ENCODE peak calls at places on chromosome 1, in ten cellular contexts. One of them, this sample, is unnamed.

GRCh38 chr1:98048234-98048633 is 127.4 kb upstream of the DPYD start:
- DNase-seq in pancreas: peak
- DNase-seq in fibroblast of pulmonary artery: peak
- DNase-seq in progenitor cell of endocrine pancreas: peak
- DNase-seq in fibroblast of lung: peak
- DNase-seq in foreskin keratinocyte: no peak
- DNase-seq in thoracic aorta: no peak
- DNase-seq in endodermal cell: peak
- DNase-seq in MM.1S: peak
- DNase-seq in left lung: peak
- DNase-seq in this sample: peak

GRCh38 chr1:209861242-209861641 is 33.5 kb downstream of the UTP25 start:
- DNase-seq in pancreas: no peak
- DNase-seq in fibroblast of pulmonary artery: no peak
- DNase-seq in progenitor cell of endocrine pancreas: no peak
- DNase-seq in fibroblast of lung: no peak
- DNase-seq in foreskin keratinocyte: no peak
- DNase-seq in thoracic aorta: no peak
- DNase-seq in endodermal cell: no peak
- DNase-seq in MM.1S: no peak
- DNase-seq in left lung: no peak
- DNase-seq in this sample: no peak

GRCh38 chr1:159339517-159339916 is 37.4 kb downstream of the FCER1A start:
- DNase-seq in pancreas: no peak
- DNase-seq in fibroblast of pulmonary artery: peak
- DNase-seq in progenitor cell of endocrine pancreas: no peak
- DNase-seq in fibroblast of lung: no peak
- DNase-seq in foreskin keratinocyte: no peak
- DNase-seq in thoracic aorta: no peak
- DNase-seq in endodermal cell: no peak
- DNase-seq in MM.1S: no peak
- DNase-seq in left lung: no peak
- DNase-seq in this sample: no peak

GRCh38 chr1:32636793-32637561 is 13.4 kb downstream of the ZBTB8OS start:
- DNase-seq in pancreas: no peak
- DNase-seq in fibroblast of pulmonary artery: no peak
- DNase-seq in progenitor cell of endocrine pancreas: no peak
- DNase-seq in fibroblast of lung: peak
- DNase-seq in foreskin keratinocyte: no peak
- DNase-seq in thoracic aorta: no peak
- DNase-seq in endodermal cell: no peak
- DNase-seq in MM.1S: no peak
- DNase-seq in left lung: peak
- DNase-seq in this sample: peak

GRCh38 chr1:57796609-57797008 is 372.7 kb upstream of the DAB1 start:
- DNase-seq in pancreas: no peak
- DNase-seq in fibroblast of pulmonary artery: peak
- DNase-seq in progenitor cell of endocrine pancreas: no peak
- DNase-seq in fibroblast of lung: peak
- DNase-seq in foreskin keratinocyte: peak
- DNase-seq in thoracic aorta: no peak
- DNase-seq in endodermal cell: peak
- DNase-seq in MM.1S: no peak
- DNase-seq in left lung: no peak
- DNase-seq in this sample: peak

GRCh38 chr1:89512996-89513395 is 11.6 kb upstream of the LRRC8B start:
- DNase-seq in pancreas: no peak
- DNase-seq in fibroblast of pulmonary artery: no peak
- DNase-seq in progenitor cell of endocrine pancreas: no peak
- DNase-seq in fibroblast of lung: no peak
- DNase-seq in foreskin keratinocyte: no peak
- DNase-seq in thoracic aorta: no peak
- DNase-seq in endodermal cell: no peak
- DNase-seq in MM.1S: no peak
- DNase-seq in left lung: no peak
- DNase-seq in this sample: no peak

GRCh38 chr1:197391303-197392226 is 123.5 kb downstream of the CRB1 start:
- DNase-seq in pancreas: no peak
- DNase-seq in fibroblast of pulmonary artery: peak
- DNase-seq in progenitor cell of endocrine pancreas: no peak
- DNase-seq in fibroblast of lung: peak
- DNase-seq in foreskin keratinocyte: no peak
- DNase-seq in thoracic aorta: no peak
- DNase-seq in endodermal cell: no peak
- DNase-seq in MM.1S: no peak
- DNase-seq in left lung: no peak
- DNase-seq in this sample: no peak

GRCh38 chr1:243609698-243610097 is 240.3 kb downstream of the AKT3 start:
- DNase-seq in pancreas: no peak
- DNase-seq in fibroblast of pulmonary artery: no peak
- DNase-seq in progenitor cell of endocrine pancreas: no peak
- DNase-seq in fibroblast of lung: no peak
- DNase-seq in foreskin keratinocyte: no peak
- DNase-seq in thoracic aorta: no peak
- DNase-seq in endodermal cell: no peak
- DNase-seq in MM.1S: no peak
- DNase-seq in left lung: no peak
- DNase-seq in this sample: no peak

GRCh38 chr1:54869173-54869851 is 17.7 kb downstream of the DHCR24 start:
- DNase-seq in pancreas: no peak
- DNase-seq in fibroblast of pulmonary artery: no peak
- DNase-seq in progenitor cell of endocrine pancreas: no peak
- DNase-seq in fibroblast of lung: no peak
- DNase-seq in foreskin keratinocyte: no peak
- DNase-seq in thoracic aorta: no peak
- DNase-seq in endodermal cell: no peak
- DNase-seq in MM.1S: no peak
- DNase-seq in left lung: no peak
- DNase-seq in this sample: no peak

GRCh38 chr1:179142889-179143299 is 61.0 kb downstream of the TOR3A start:
- DNase-seq in pancreas: no peak
- DNase-seq in fibroblast of pulmonary artery: peak
- DNase-seq in progenitor cell of endocrine pancreas: no peak
- DNase-seq in fibroblast of lung: peak
- DNase-seq in foreskin keratinocyte: peak
- DNase-seq in thoracic aorta: no peak
- DNase-seq in endodermal cell: no peak
- DNase-seq in MM.1S: no peak
- DNase-seq in left lung: no peak
- DNase-seq in this sample: peak

GRCh38 chr1:196698993-196699392 is 47.1 kb downstream of the CFH start:
- DNase-seq in pancreas: no peak
- DNase-seq in fibroblast of pulmonary artery: peak
- DNase-seq in progenitor cell of endocrine pancreas: no peak
- DNase-seq in fibroblast of lung: no peak
- DNase-seq in foreskin keratinocyte: no peak
- DNase-seq in thoracic aorta: no peak
- DNase-seq in endodermal cell: no peak
- DNase-seq in MM.1S: no peak
- DNase-seq in left lung: no peak
- DNase-seq in this sample: no peak

GRCh38 chr1:171803056-171803455 is 21.6 kb downstream of the METTL13 start:
- DNase-seq in pancreas: no peak
- DNase-seq in fibroblast of pulmonary artery: peak
- DNase-seq in progenitor cell of endocrine pancreas: no peak
- DNase-seq in fibroblast of lung: no peak
- DNase-seq in foreskin keratinocyte: no peak
- DNase-seq in thoracic aorta: no peak
- DNase-seq in endodermal cell: no peak
- DNase-seq in MM.1S: no peak
- DNase-seq in left lung: no peak
- DNase-seq in this sample: no peak

GRCh38 chr1:161958425-161958824 is 65.2 kb downstream of the OLFML2B start:
- DNase-seq in pancreas: no peak
- DNase-seq in fibroblast of pulmonary artery: no peak
- DNase-seq in progenitor cell of endocrine pancreas: no peak
- DNase-seq in fibroblast of lung: peak
- DNase-seq in foreskin keratinocyte: peak
- DNase-seq in thoracic aorta: no peak
- DNase-seq in endodermal cell: no peak
- DNase-seq in MM.1S: no peak
- DNase-seq in left lung: no peak
- DNase-seq in this sample: peak

GRCh38 chr1:41794031-41794430 is 124.7 kb downstream of the HIVEP3 start:
- DNase-seq in pancreas: no peak
- DNase-seq in fibroblast of pulmonary artery: no peak
- DNase-seq in progenitor cell of endocrine pancreas: no peak
- DNase-seq in fibroblast of lung: no peak
- DNase-seq in foreskin keratinocyte: no peak
- DNase-seq in thoracic aorta: no peak
- DNase-seq in endodermal cell: no peak
- DNase-seq in MM.1S: no peak
- DNase-seq in left lung: no peak
- DNase-seq in this sample: no peak

GRCh38 chr1:22709891-22710687 is 550 bp upstream of the EPHB2 start:
- DNase-seq in pancreas: peak
- DNase-seq in fibroblast of pulmonary artery: peak
- DNase-seq in progenitor cell of endocrine pancreas: peak
- DNase-seq in fibroblast of lung: peak
- DNase-seq in foreskin keratinocyte: no peak
- DNase-seq in thoracic aorta: no peak
- DNase-seq in endodermal cell: peak
- DNase-seq in MM.1S: no peak
- DNase-seq in left lung: peak
- DNase-seq in this sample: peak

GRCh38 chr1:201375169-201375568 is 2.3 kb downstream of the TNNT2 start:
- DNase-seq in pancreas: no peak
- DNase-seq in fibroblast of pulmonary artery: no peak
- DNase-seq in progenitor cell of endocrine pancreas: no peak
- DNase-seq in fibroblast of lung: no peak
- DNase-seq in foreskin keratinocyte: no peak
- DNase-seq in thoracic aorta: no peak
- DNase-seq in endodermal cell: peak
- DNase-seq in MM.1S: no peak
- DNase-seq in left lung: no peak
- DNase-seq in this sample: no peak
- TF ChIP-seq CTCF in pancreas: no peak
- TF ChIP-seq CTCF in fibroblast of pulmonary artery: peak
- TF ChIP-seq CTCF in progenitor cell of endocrine pancreas: no peak
- TF ChIP-seq CTCF in fibroblast of lung: no peak
- TF ChIP-seq CTCF in foreskin keratinocyte: peak
- TF ChIP-seq CTCF in thoracic aorta: no peak
- TF ChIP-seq CTCF in endodermal cell: peak
- TF ChIP-seq CTCF in MM.1S: no peak
- TF ChIP-seq CTCF in left lung: no peak
- TF ChIP-seq CTCF in this sample: peak

DNA sequence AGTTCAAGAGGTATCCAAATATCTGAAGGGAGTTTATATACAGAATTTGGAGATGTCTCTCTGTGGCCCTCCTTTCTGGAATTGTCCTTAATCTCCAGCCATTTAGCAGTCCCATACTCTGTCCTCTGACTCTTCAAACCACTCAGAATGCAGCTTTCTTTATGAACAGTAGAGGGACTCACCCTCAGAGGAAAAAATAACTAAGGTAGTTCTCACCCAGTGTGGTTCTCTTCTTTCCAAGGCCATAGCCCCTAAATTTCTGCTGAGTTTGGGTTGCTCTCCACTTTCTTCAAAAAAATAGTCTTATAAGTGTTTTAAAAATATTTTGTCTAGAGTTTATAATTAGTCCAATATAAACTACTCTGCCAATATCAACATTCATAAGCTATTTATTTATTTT is 369.7 kb downstream of the MATN1 start:
- DNase-seq in pancreas: no peak
- DNase-seq in fibroblast of pulmonary artery: no peak
- DNase-seq in progenitor cell of endocrine pancreas: no peak
- DNase-seq in fibroblast of lung: peak
- DNase-seq in foreskin keratinocyte: no peak
- DNase-seq in thoracic aorta: no peak
- DNase-seq in endodermal cell: peak
- DNase-seq in MM.1S: no peak
- DNase-seq in left lung: no peak
- DNase-seq in this sample: peak
- TF ChIP-seq CTCF in pancreas: no peak
- TF ChIP-seq CTCF in fibroblast of pulmonary artery: no peak
- TF ChIP-seq CTCF in progenitor cell of endocrine pancreas: peak
- TF ChIP-seq CTCF in fibroblast of lung: no peak
- TF ChIP-seq CTCF in foreskin keratinocyte: peak
- TF ChIP-seq CTCF in thoracic aorta: no peak
- TF ChIP-seq CTCF in endodermal cell: peak
- TF ChIP-seq CTCF in MM.1S: no peak
- TF ChIP-seq CTCF in left lung: no peak
- TF ChIP-seq CTCF in this sample: peak

DNA sequence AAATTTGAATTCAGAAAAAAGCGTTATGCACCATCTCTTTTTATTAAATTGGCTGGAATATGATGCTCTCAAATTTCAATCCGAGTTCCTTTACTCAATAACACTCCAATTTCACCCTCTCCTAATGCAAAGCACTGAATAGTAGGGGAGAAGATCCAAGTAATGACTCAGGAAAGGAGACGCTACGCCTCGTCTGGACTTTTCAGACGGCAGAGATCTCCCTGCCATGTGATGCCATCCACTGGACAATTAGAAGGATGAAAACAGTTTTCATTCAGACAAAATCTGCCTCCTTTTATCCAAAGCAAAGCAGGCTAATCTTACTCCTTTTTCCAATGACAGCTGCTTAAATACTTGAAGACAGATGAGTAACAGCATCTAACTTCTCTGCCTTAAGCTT is 242.4 kb upstream of the GREM2 start:
- DNase-seq in pancreas: no peak
- DNase-seq in fibroblast of pulmonary artery: peak
- DNase-seq in progenitor cell of endocrine pancreas: no peak
- DNase-seq in fibroblast of lung: peak
- DNase-seq in foreskin keratinocyte: no peak
- DNase-seq in thoracic aorta: no peak
- DNase-seq in endodermal cell: no peak
- DNase-seq in MM.1S: no peak
- DNase-seq in left lung: no peak
- DNase-seq in this sample: no peak
- TF ChIP-seq CTCF in pancreas: no peak
- TF ChIP-seq CTCF in fibroblast of pulmonary artery: no peak
- TF ChIP-seq CTCF in progenitor cell of endocrine pancreas: no peak
- TF ChIP-seq CTCF in fibroblast of lung: no peak
- TF ChIP-seq CTCF in foreskin keratinocyte: no peak
- TF ChIP-seq CTCF in thoracic aorta: no peak
- TF ChIP-seq CTCF in endodermal cell: no peak
- TF ChIP-seq CTCF in MM.1S: no peak
- TF ChIP-seq CTCF in left lung: no peak
- TF ChIP-seq CTCF in this sample: no peak

DNA sequence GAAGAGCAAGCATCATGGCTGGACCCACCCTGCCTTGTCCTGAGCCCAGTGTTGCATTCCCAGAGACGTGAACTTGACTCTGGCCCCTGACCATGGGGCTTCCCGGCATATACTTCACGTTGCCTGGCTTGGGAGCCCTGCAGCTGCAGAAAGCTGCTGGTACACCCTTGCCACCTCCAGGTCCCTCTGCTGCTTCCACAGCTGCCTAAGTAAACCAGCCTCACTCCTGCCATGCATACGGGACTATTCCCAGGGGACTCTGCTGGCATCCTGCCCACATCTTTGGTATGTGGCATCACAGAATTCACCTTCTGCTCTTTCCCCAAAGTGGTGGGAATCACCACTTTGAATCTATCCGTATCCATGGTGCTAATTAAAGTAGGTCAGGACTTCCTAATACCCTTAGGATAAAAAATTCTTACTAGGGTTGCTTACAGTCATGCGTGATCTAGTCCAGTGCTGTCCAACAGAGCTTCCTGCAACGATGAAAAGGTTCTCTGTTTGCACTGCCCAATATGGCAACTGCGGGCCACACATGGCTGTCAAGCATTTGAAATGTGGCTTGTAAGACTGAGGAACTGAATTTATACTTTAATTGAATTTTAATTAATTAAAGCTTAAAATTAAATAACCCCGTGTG is 203.0 kb downstream of the GRIK3 start:
- DNase-seq in pancreas: no peak
- DNase-seq in fibroblast of pulmonary artery: no peak
- DNase-seq in progenitor cell of endocrine pancreas: no peak
- DNase-seq in fibroblast of lung: no peak
- DNase-seq in foreskin keratinocyte: no peak
- DNase-seq in thoracic aorta: no peak
- DNase-seq in endodermal cell: no peak
- DNase-seq in MM.1S: no peak
- DNase-seq in left lung: no peak
- DNase-seq in this sample: no peak
- TF ChIP-seq CTCF in pancreas: no peak
- TF ChIP-seq CTCF in fibroblast of pulmonary artery: no peak
- TF ChIP-seq CTCF in progenitor cell of endocrine pancreas: no peak
- TF ChIP-seq CTCF in fibroblast of lung: no peak
- TF ChIP-seq CTCF in foreskin keratinocyte: no peak
- TF ChIP-seq CTCF in thoracic aorta: no peak
- TF ChIP-seq CTCF in endodermal cell: no peak
- TF ChIP-seq CTCF in MM.1S: no peak
- TF ChIP-seq CTCF in left lung: no peak
- TF ChIP-seq CTCF in this sample: no peak

This sample was measured in bronchial epithelial cell.